ENCODE peak calls at places on chromosomes 16 and 17, in ten cellular contexts. X, Z, C, Q, D, R, H, S, N and G are unnamed samples.

GRCh38 chr17:64974750-64975317 is 55.6 kb upstream of the LRRC37A3 start:
- DNase-seq in X (no peak), Z (no peak), C (no peak), Q (no peak), D (no peak), R (no peak), H (no peak), S (no peak), N (no peak), G (no peak)

GRCh38 chr17:44038604-44039007 is 23.8 kb upstream of the TMEM101 start:
- DNase-seq in X (no peak), Z (no peak), C (no peak), Q (peak), D (peak), R (no peak), H (no peak), S (no peak), N (no peak), G (no peak)

GRCh38 chr16:68311316-68311620 is 449 bp downstream of the PRMT7 start:
- DNase-seq in X (peak), Z (no peak), C (no peak), Q (peak), D (no peak), R (no peak), H (no peak), S (no peak), N (no peak), G (no peak)

GRCh38 chr17:54967621-54968258 is 714 bp downstream of the COX11 start:
- DNase-seq in X (peak), Z (peak), C (no peak), Q (no peak), D (no peak), R (no peak), H (no peak), S (no peak), N (no peak), G (no peak)

GRCh38 chr16:57513371-57514102 is 22.8 kb downstream of the CCDC102A start:
- DNase-seq in X (no peak), Z (no peak), C (no peak), Q (peak), D (no peak), R (peak), H (no peak), S (no peak), N (no peak), G (no peak)

GRCh38 chr16:70551788-70552187 is 28.2 kb downstream of the SF3B3 start:
- DNase-seq in X (no peak), Z (no peak), C (no peak), Q (no peak), D (no peak), R (no peak), H (no peak), S (no peak), N (no peak), G (no peak)

GRCh38 chr17:3792481-3792880 is 8.5 kb downstream of the ITGAE start:
- DNase-seq in X (no peak), Z (no peak), C (no peak), Q (peak), D (no peak), R (no peak), H (no peak), S (no peak), N (no peak), G (no peak)

GRCh38 chr16:24775455-24775854 is 46.0 kb downstream of the TNRC6A start:
- DNase-seq in X (no peak), Z (no peak), C (no peak), Q (no peak), D (no peak), R (no peak), H (peak), S (no peak), N (no peak), G (no peak)

GRCh38 chr16:89693289-89693731 is 6.8 kb downstream of the CDK10 start:
- DNase-seq in X (no peak), Z (no peak), C (no peak), Q (peak), D (no peak), R (no peak), H (no peak), S (no peak), N (no peak), G (no peak)

GRCh38 chr16:85379041-85380001 is 233.8 kb upstream of the GSE1 start:
- DNase-seq in X (no peak), Z (no peak), C (no peak), Q (no peak), D (no peak), R (no peak), H (no peak), S (no peak), N (no peak), G (no peak)

GRCh38 chr16:23435500-23435899 is 17.5 kb downstream of the COG7 start:
- DNase-seq in X (peak), Z (no peak), C (peak), Q (no peak), D (peak), R (peak), H (no peak), S (peak), N (no peak), G (peak)

GRCh38 chr17:55062921-55063320 is 94.4 kb downstream of the STXBP4 start:
- DNase-seq in X (peak), Z (no peak), C (no peak), Q (no peak), D (no peak), R (no peak), H (no peak), S (no peak), N (no peak), G (no peak)

GRCh38 chr17:6492892-6493674 is 48.8 kb downstream of the PIMREG start:
- DNase-seq in X (no peak), Z (no peak), C (no peak), Q (no peak), D (no peak), R (no peak), H (no peak), S (no peak), N (no peak), G (no peak)

GRCh38 chr16:18942069-18942468 is 15.9 kb upstream of the SMG1 start:
- DNase-seq in X (no peak), Z (no peak), C (no peak), Q (no peak), D (no peak), R (no peak), H (no peak), S (no peak), N (no peak), G (no peak)

GRCh38 chr17:50731575-50732460 is 12.4 kb downstream of the LUC7L3 start:
- DNase-seq in X (no peak), Z (no peak), C (no peak), Q (no peak), D (no peak), R (no peak), H (no peak), S (no peak), N (no peak), G (no peak)

GRCh38 chr16:68235882-68236803 is at the start of gene ESRP2:
- DNase-seq in X (no peak), Z (no peak), C (no peak), Q (peak), D (no peak), R (peak), H (peak), S (no peak), N (peak), G (peak)

GRCh38 chr17:44345497-44346026 is 460 bp downstream of the GRN start:
- DNase-seq in X (peak), Z (no peak), C (no peak), Q (peak), D (peak), R (peak), H (peak), S (no peak), N (no peak), G (peak)

GRCh38 chr16:27475561-27475960 is 73.6 kb downstream of the IL21R start:
- DNase-seq in X (peak), Z (no peak), C (no peak), Q (peak), D (no peak), R (no peak), H (no peak), S (no peak), N (no peak), G (no peak)

GRCh38 chr17:6261496-6261895 is 173.4 kb downstream of the AIPL1 start:
- DNase-seq in X (no peak), Z (no peak), C (no peak), Q (no peak), D (no peak), R (no peak), H (no peak), S (no peak), N (no peak), G (no peak)

GRCh38 chr17:74288785-74289184 is 14.8 kb downstream of the DNAI2 start:
- DNase-seq in X (no peak), Z (no peak), C (no peak), Q (no peak), D (no peak), R (no peak), H (no peak), S (no peak), N (no peak), G (no peak)

GRCh38 chr17:82671071-82671470 is 22.8 kb upstream of the WDR45B start:
- DNase-seq in X (no peak), Z (no peak), C (no peak), Q (peak), D (no peak), R (no peak), H (no peak), S (no peak), N (no peak), G (no peak)

GRCh38 chr16:35724551-35724950 is 2265.1 kb downstream of the TP53TG3F start:
- DNase-seq in X (no peak), Z (no peak), C (no peak), Q (no peak), D (no peak), R (no peak), H (no peak), S (no peak), N (no peak), G (no peak)

GRCh38 chr17:40399185-40399584 is 18.5 kb downstream of the TOP2A start:
- DNase-seq in X (peak), Z (peak), C (no peak), Q (no peak), D (no peak), R (no peak), H (no peak), S (no peak), N (no peak), G (no peak)

GRCh38 chr17:50257574-50258224 is 16.6 kb upstream of the TMEM92 start:
- DNase-seq in X (no peak), Z (no peak), C (no peak), Q (peak), D (no peak), R (no peak), H (peak), S (no peak), N (no peak), G (no peak)

GRCh38 chr16:77500286-77500598 is 65.4 kb upstream of the ADAMTS18 start:
- DNase-seq in X (no peak), Z (no peak), C (no peak), Q (no peak), D (no peak), R (no peak), H (no peak), S (no peak), N (no peak), G (no peak)

GRCh38 chr16:52501746-52502145 is 45.2 kb downstream of the TOX3 start:
- DNase-seq in X (no peak), Z (no peak), C (no peak), Q (no peak), D (no peak), R (no peak), H (no peak), S (no peak), N (no peak), G (no peak)

GRCh38 chr16:89004209-89004831 is 27.3 kb upstream of the CBFA2T3 start:
- DNase-seq in X (no peak), Z (no peak), C (peak), Q (peak), D (peak), R (no peak), H (no peak), S (no peak), N (no peak), G (peak)

GRCh38 chr17:71273451-71273850 is 847.4 kb upstream of the SOX9 start:
- DNase-seq in X (no peak), Z (no peak), C (no peak), Q (no peak), D (no peak), R (no peak), H (no peak), S (no peak), N (no peak), G (no peak)

GRCh38 chr17:75472119-75472518 is 15.7 kb downstream of the TMEM94 start:
- DNase-seq in X (no peak), Z (no peak), C (no peak), Q (no peak), D (no peak), R (no peak), H (no peak), S (no peak), N (no peak), G (no peak)

GRCh38 chr17:81513669-81514484 is 1.3 kb upstream of the ACTG1 start:
- DNase-seq in X (peak), Z (no peak), C (peak), Q (peak), D (peak), R (peak), H (peak), S (no peak), N (peak), G (peak)

DNA sequence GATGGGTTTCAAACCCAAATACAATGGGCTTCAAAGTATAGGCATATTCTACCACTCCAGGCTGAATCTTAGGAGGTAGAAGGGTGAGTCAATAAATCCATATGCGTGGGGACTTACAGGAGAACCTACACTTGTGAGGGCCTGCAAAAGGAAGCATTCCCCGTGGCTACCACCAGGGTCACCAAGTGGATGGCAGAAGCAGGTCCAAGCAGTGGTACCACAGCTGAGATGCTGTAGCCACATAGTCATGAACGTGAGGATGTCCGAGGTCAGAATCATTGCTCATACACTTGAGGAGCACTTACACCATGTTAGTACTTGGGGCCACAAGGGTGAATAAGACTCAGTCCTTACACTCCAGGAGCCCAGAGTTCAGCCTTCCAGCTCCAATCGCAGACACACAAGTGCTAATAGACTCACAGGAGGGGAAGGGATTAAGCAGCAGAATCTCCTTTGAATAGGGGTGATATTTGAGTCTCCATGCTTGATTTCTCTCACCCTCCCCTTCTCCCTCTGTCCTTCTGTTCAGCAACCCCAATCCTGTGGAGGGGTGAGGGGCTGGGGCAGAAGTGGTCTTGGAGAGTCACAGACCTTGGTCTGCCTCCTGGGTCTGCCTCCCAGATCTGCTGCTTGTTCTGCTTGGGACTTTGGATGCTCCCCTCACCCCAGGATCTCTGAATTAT is 42.5 kb upstream of the ASIC2 start:
- DNase-seq in X (no peak), Z (no peak), C (no peak), Q (no peak), D (peak), R (no peak), H (no peak), S (no peak), N (no peak), G (peak)
- TF ChIP-seq CTCF in X (no peak), Z (no peak), C (no peak), Q (no peak), D (peak), R (no peak), H (no peak), S (no peak), N (no peak), G (peak)

GRCh38 chr17:28726912-28727726 is 1.1 kb upstream of the TLCD1 start:
- DNase-seq in X (peak), Z (no peak), C (peak), Q (peak), D (peak), R (peak), H (peak), S (peak), N (peak), G (peak)

GRCh38 chr17:28724500-28725165 is 1.4 kb downstream of the TLCD1 start:
- DNase-seq in X (peak), Z (no peak), C (no peak), Q (peak), D (no peak), R (no peak), H (no peak), S (no peak), N (no peak), G (no peak)

GRCh38 chr17:28726396-28726911 is 421 bp upstream of the TLCD1 start:
- DNase-seq in X (peak), Z (no peak), C (no peak), Q (no peak), D (peak), R (peak), H (peak), S (no peak), N (no peak), G (peak)

GRCh38 chr17:28725166-28725659 is 820 bp downstream of the TLCD1 start:
- DNase-seq in X (peak), Z (no peak), C (no peak), Q (peak), D (peak), R (no peak), H (no peak), S (no peak), N (no peak), G (no peak)

DNA sequence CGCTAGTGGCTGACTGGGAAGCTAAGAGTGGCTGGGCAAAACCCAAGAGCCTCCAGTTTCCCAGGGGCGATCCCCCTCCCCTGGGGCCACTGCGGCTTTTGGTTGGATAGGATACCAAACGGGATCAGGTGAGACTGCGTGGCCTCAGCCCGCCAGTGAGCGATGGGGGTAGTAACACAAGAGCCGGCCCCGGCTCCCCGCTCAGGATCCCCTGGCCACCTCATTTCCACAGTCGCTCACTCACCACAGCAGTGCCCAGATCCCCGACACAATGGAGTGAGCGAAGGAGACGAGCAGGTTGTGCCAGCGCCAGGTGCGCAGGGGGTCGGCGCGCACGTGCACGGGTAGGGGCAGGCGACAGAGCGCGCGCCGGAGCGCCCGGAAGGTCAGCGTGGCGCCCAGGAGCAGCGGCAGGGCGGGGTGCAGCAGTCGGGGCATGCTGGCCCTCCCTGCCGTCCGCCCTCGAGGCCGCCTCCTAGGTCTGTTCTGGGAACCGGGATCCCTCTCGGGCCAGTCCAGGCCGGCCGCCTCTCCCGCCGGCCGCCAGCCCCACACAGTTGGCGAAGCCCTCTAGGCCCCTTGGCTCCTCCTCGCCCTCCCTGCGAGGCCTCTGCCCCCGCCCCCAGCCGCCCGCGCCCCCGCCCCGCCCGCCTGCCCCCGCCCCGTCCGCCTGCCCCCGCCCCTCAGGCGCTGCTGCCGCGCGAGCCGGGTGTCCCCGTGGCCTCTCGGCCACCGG is at the start of gene TLCD1:
- DNase-seq in X (peak), Z (no peak), C (peak), Q (peak), D (peak), R (peak), H (peak), S (no peak), N (no peak), G (peak)
- TF ChIP-seq CTCF in X (no peak), Z (no peak), C (no peak), Q (no peak), D (no peak), R (no peak), H (no peak), S (no peak), N (no peak), G (no peak)

GRCh38 chr17:72344613-72345012 is 223.8 kb downstream of the SOX9 start:
- DNase-seq in X (no peak), Z (no peak), C (no peak), Q (no peak), D (no peak), R (no peak), H (no peak), S (no peak), N (no peak), G (no peak)

GRCh38 chr17:72343911-72344310 is 223.1 kb downstream of the SOX9 start:
- DNase-seq in X (no peak), Z (no peak), C (no peak), Q (no peak), D (no peak), R (no peak), H (no peak), S (no peak), N (no peak), G (no peak)

GRCh38 chr17:72346306-72346705 is 225.5 kb downstream of the SOX9 start:
- DNase-seq in X (no peak), Z (no peak), C (no peak), Q (no peak), D (no peak), R (no peak), H (no peak), S (no peak), N (no peak), G (no peak)

GRCh38 chr17:72345083-72345482 is 224.3 kb downstream of the SOX9 start:
- DNase-seq in X (no peak), Z (no peak), C (no peak), Q (no peak), D (no peak), R (no peak), H (no peak), S (no peak), N (no peak), G (no peak)

GRCh38 chr17:72345536-72345935 is 224.7 kb downstream of the SOX9 start:
- DNase-seq in X (no peak), Z (no peak), C (no peak), Q (no peak), D (no peak), R (no peak), H (no peak), S (no peak), N (no peak), G (no peak)
- TF ChIP-seq CTCF in X (peak), Z (no peak), C (no peak), Q (peak), D (peak), R (no peak), H (no peak), S (no peak), N (no peak), G (no peak)

DNA sequence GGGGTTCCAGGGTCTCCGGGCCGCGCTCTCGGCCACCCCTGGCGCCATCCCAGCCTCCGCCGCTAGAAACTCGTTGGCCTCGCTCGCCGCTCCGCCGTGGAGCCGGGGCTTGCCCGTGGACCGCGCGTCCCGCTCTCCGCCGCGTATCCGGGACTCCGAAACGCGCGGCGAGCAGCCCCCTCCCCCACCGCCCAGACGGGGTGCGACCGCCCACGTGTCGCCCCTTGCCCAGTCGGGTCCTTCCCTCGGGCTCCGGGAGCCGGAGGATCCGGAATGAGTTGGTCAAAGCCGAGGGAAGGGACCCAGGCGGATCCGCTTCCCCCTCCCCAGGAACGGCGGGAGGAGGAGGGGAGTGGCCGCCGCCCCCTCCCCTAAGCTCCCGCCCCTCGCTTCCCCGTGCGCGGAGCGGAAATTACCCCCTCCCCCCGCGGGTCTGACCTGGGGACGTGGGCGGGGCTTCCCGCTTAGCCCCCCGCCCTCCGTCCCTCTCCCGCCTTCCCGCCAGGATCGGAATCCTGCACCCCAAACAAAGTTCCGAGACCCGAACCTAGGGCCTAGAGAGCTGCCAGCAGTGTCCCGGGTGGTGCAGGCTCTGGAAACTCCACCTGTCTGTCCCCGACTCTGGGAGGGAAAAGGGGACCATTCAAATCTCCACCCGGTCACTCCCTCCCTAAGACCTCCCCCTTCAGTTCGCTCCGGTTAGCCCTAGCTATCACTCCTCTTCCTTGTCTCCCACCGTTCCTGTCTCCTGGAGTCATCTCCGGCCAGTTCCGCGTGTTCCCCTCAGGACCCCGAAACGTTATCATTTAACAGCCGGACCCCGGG is 1.1 kb upstream of the IGF2BP1 start:
- DNase-seq in X (peak), Z (no peak), C (no peak), Q (peak), D (peak), R (no peak), H (no peak), S (no peak), N (no peak), G (peak)
- TF ChIP-seq CTCF in X (no peak), Z (no peak), C (no peak), Q (no peak), D (no peak), R (no peak), H (no peak), S (no peak), N (no peak), G (peak)